ENCODE peak calls at places on chromosomes 13 and 19, in six cellular contexts. Q is neural progenitor cell, M is ovary, V is GM06990, Y is fibroblast of lung, E is AG09309. S is an unnamed sample.

GRCh38 chr19:8231073-8231604 is 22.0 kb downstream of the CERS4 start:
- DNase-seq in E (no peak), Y (no peak), V (no peak), Q (no peak), M (no peak), S (no peak)

GRCh38 chr19:55913643-55914268 is 18.4 kb downstream of the NLRP13 start:
- DNase-seq in E (no peak), V (no peak), Y (no peak), Q (no peak), M (no peak), S (no peak)

GRCh38 chr13:43285891-43286602 is 262.7 kb downstream of the DNAJC15 start:
- DNase-seq in M (no peak), Y (peak), V (no peak), E (no peak), Q (peak), S (no peak)

GRCh38 chr13:29923554-29924481 is 73.4 kb upstream of the UBL3 start:
- DNase-seq in E (peak), V (peak), M (peak), Q (peak), Y (peak), S (peak)

GRCh38 chr13:41053384-41053826 is 7.9 kb upstream of the WBP4 start:
- DNase-seq in E (peak), Y (peak), Q (no peak), V (peak), M (no peak), S (peak)

GRCh38 chr19:17686027-17686511 is 2.1 kb downstream of the UNC13A start:
- DNase-seq in Y (no peak), V (no peak), E (no peak), M (no peak), Q (peak), S (no peak)

GRCh38 chr13:76038920-76039716 is 403.0 kb downstream of the LMO7 start:
- DNase-seq in Q (no peak), V (no peak), Y (no peak), E (no peak), M (no peak), S (no peak)

GRCh38 chr19:39843919-39844793 is 2.0 kb downstream of the FBL start:
- DNase-seq in Q (peak), E (no peak), Y (peak), M (no peak), V (no peak), S (peak)

GRCh38 chr13:49733181-49733951 is 42.1 kb upstream of the EBPL start:
- DNase-seq in Y (no peak), V (no peak), M (no peak), Q (no peak), E (no peak), S (no peak)

GRCh38 chr19:33403221-33403972 is 29.9 kb downstream of the CEBPG start:
- DNase-seq in E (no peak), Y (peak), Q (no peak), M (no peak), V (no peak), S (no peak)

GRCh38 chr19:30857966-30858490 is 485.8 kb downstream of the ZNF536 start:
- DNase-seq in Y (no peak), E (no peak), Q (no peak), V (no peak), M (no peak), S (no peak)

GRCh38 chr19:49567722-49568454 is 12.5 kb downstream of the NOSIP start:
- DNase-seq in E (no peak), M (no peak), V (no peak), Y (peak), Q (no peak), S (no peak)

GRCh38 chr13:67223024-67223423 is 7.1 kb downstream of the PCDH9 start:
- DNase-seq in V (no peak), M (no peak), E (no peak), Y (peak), Q (no peak), S (no peak)

GRCh38 chr13:74889321-74889720 is 592.6 kb downstream of the TBC1D4 start:
- DNase-seq in V (no peak), Y (peak), Q (no peak), E (no peak), M (no peak), S (no peak)

GRCh38 chr13:45490068-45490467 is 25.3 kb downstream of the COG3 start:
- DNase-seq in Y (no peak), V (no peak), M (no peak), E (no peak), Q (no peak), S (no peak)
- TF ChIP-seq CTCF in Y (no peak), V (peak), M (no peak), E (no peak), Q (peak), S (peak)

GRCh38 chr19:40908981-40909380 is 26.9 kb upstream of the CYP2A7 start:
- DNase-seq in Y (no peak), M (no peak), Q (no peak), V (no peak), E (no peak), S (no peak)
- TF ChIP-seq CTCF in Y (no peak), M (no peak), Q (no peak), V (no peak), E (no peak), S (no peak)

DNA sequence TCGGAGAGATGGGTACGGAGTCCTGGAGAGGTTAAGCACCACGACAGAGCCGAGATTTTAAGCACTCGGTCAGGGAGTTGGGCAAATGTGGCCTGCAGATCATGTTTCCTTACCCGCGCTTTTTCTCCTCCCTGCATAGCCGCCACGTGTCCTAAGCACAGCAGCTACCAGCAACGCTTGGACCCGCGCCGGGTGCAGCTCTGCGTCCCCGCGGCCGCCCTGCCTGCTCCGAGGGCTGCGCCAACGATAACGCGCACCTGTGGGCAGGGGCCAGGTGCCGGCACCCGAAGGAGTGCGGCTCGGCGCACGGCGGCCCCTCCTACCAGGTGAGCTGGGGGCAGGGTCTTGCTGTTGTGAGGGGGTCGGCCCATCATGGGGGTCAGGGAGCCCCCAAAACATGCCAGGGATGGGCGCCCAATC is 24.8 kb upstream of the FXYD3 start:
- DNase-seq in Y (no peak), Q (peak), E (no peak), V (no peak), M (no peak), S (no peak)
- TF ChIP-seq CTCF in Y (no peak), Q (no peak), E (no peak), V (no peak), M (no peak), S (no peak)

DNA sequence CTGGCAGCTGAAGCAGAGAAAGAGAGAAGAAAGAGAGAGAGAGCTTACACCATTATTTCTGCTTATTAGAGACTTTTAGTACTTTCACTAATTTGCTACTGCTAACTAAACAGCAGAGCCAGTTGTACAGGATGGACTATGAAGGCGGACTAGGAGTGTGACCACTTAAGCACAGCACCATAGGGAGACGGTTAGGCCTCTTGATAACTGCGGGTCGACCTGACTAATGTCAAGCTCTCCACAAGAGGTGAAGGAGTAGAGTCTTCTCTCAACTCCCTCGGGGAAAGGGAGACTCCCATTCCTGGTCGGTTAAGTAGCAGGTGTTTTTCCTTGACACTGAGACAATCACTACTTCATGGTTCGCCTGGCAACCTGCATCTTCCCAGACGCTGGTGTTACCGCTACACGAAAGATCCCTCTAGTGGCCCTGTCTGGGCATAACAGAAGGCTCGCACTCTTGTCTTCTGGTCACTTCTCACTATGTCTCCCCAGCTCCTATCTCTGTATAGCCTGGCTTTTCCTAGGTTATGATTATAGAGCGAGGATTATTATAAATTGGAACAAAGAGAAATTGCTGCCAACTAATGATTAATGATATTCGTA is 5.3 kb upstream of the PSG7 start:
- DNase-seq in M (no peak), Q (no peak), E (no peak), V (no peak), Y (peak), S (no peak)
- TF ChIP-seq CTCF in M (no peak), Q (no peak), E (peak), V (peak), Y (peak), S (peak)

GRCh38 chr19:6334490-6335285 is 1.3 kb upstream of the ACER1 start:
- DNase-seq in V (no peak), Y (no peak), M (no peak), Q (no peak), E (no peak), S (no peak)
- TF ChIP-seq CTCF in V (no peak), Y (no peak), M (no peak), Q (no peak), E (no peak), S (no peak)

S was measured in GM10248.